ENCODE peak calls at places on chromosome 18, in four cellular contexts. One of them, this sample, is unnamed.

GRCh38 chr18:24181806-24182205 is 42.9 kb downstream of the CABYR start:
- DNase-seq in heart left ventricle: no peak
- DNase-seq in lower leg skin: no peak
- DNase-seq in prostate gland: no peak
- DNase-seq in this sample: no peak

GRCh38 chr18:78659748-78660147 is 319.9 kb upstream of the SALL3 start:
- DNase-seq in heart left ventricle: no peak
- DNase-seq in lower leg skin: no peak
- DNase-seq in prostate gland: peak
- DNase-seq in this sample: no peak

GRCh38 chr18:37309059-37309458 is 256.5 kb downstream of the CELF4 start:
- DNase-seq in heart left ventricle: no peak
- DNase-seq in lower leg skin: no peak
- DNase-seq in prostate gland: no peak
- DNase-seq in this sample: no peak

GRCh38 chr18:43869451-43870008 is 592.2 kb upstream of the SYT4 start:
- DNase-seq in heart left ventricle: no peak
- DNase-seq in lower leg skin: no peak
- DNase-seq in prostate gland: no peak
- DNase-seq in this sample: no peak

GRCh38 chr18:29074147-29074546 is 897.2 kb upstream of the CDH2 start:
- DNase-seq in heart left ventricle: no peak
- DNase-seq in lower leg skin: no peak
- DNase-seq in prostate gland: no peak
- DNase-seq in this sample: no peak

GRCh38 chr18:67417864-67418523 is 98.5 kb downstream of the DSEL start:
- DNase-seq in heart left ventricle: no peak
- DNase-seq in lower leg skin: no peak
- DNase-seq in prostate gland: no peak
- DNase-seq in this sample: peak

GRCh38 chr18:69883781-69884180 is 63.9 kb downstream of the CD226 start:
- DNase-seq in heart left ventricle: no peak
- DNase-seq in lower leg skin: no peak
- DNase-seq in prostate gland: no peak
- DNase-seq in this sample: no peak

GRCh38 chr18:23259701-23260661 is 124.7 kb downstream of the CABLES1 start:
- DNase-seq in heart left ventricle: peak
- DNase-seq in lower leg skin: peak
- DNase-seq in prostate gland: peak
- DNase-seq in this sample: peak

GRCh38 chr18:21593540-21594257 is 6.8 kb downstream of the ESCO1 start:
- DNase-seq in heart left ventricle: no peak
- DNase-seq in lower leg skin: no peak
- DNase-seq in prostate gland: no peak
- DNase-seq in this sample: peak

GRCh38 chr18:22311301-22311700 is 106.4 kb downstream of the CTAGE1 start:
- DNase-seq in heart left ventricle: no peak
- DNase-seq in lower leg skin: no peak
- DNase-seq in prostate gland: no peak
- DNase-seq in this sample: no peak

GRCh38 chr18:66638856-66639621 is 35.1 kb upstream of the CDH19 start:
- DNase-seq in heart left ventricle: no peak
- DNase-seq in lower leg skin: no peak
- DNase-seq in prostate gland: no peak
- DNase-seq in this sample: no peak

GRCh38 chr18:79548986-79549637 is 130.5 kb upstream of the CTDP1 start:
- DNase-seq in heart left ventricle: peak
- DNase-seq in lower leg skin: peak
- DNase-seq in prostate gland: no peak
- DNase-seq in this sample: no peak

GRCh38 chr18:8525692-8526091 is 83.5 kb upstream of the RAB12 start:
- DNase-seq in heart left ventricle: no peak
- DNase-seq in lower leg skin: no peak
- DNase-seq in prostate gland: no peak
- DNase-seq in this sample: no peak

GRCh38 chr18:67731853-67732252 is 215.3 kb upstream of the DSEL start:
- DNase-seq in heart left ventricle: no peak
- DNase-seq in lower leg skin: no peak
- DNase-seq in prostate gland: no peak
- DNase-seq in this sample: no peak

GRCh38 chr18:30705943-30706342 is 336.6 kb downstream of the DSC3 start:
- DNase-seq in heart left ventricle: no peak
- DNase-seq in lower leg skin: no peak
- DNase-seq in prostate gland: no peak
- DNase-seq in this sample: peak

GRCh38 chr18:55275042-55275897 is 312.7 kb downstream of the TCF4 start:
- DNase-seq in heart left ventricle: no peak
- DNase-seq in lower leg skin: no peak
- DNase-seq in prostate gland: no peak
- DNase-seq in this sample: peak

DNA sequence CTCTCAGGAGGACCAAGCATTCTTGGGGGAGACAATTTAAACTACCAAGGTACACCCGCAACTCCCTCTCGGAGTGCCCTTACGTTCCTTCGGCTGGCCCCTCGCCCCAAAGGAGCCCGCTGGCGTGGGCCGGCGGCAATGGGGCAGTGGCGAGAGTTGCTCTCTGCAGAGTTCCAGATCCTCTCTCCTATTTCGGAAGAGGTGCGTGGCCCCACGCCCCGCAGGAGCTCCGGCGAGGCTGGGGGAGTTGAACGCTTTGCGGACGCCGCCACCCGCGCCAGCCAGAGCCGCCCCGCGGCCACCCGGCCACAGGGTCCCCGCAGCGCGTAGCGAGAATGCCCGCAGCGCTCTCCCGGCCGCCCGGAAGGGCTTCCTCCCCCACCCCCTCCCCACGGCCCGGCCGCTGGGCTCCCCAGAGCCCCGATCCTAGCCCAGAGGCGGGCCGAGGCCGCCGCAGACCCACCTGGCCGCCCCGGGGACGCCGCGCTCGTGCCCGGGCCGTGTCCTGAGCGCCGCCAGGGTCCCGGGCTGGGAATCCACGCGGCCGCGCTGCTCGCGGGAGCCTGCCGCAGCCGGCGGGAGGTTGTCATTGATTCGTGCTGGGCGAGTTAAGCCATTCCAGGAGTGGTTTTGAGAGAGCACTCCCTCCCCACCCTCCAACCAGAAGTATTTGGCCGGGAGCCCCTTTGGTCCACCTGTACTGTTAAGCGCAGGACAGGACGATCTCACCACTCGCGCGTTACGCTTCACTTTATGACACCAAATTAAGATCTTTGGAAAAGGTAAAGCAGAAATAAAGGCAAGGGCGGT is 206.3 kb upstream of the SMAD2 start:
- DNase-seq in heart left ventricle: no peak
- DNase-seq in lower leg skin: peak
- DNase-seq in prostate gland: peak
- DNase-seq in this sample: no peak
- TF ChIP-seq POLR2A in heart left ventricle: no peak
- TF ChIP-seq POLR2A in lower leg skin: no peak
- TF ChIP-seq POLR2A in prostate gland: peak
- TF ChIP-seq POLR2A in this sample: no peak

GRCh38 chr18:2970762-2971659 is 41.9 kb downstream of the LPIN2 start:
- DNase-seq in heart left ventricle: no peak
- DNase-seq in lower leg skin: no peak
- DNase-seq in prostate gland: no peak
- DNase-seq in this sample: peak
- TF ChIP-seq POLR2A in heart left ventricle: no peak
- TF ChIP-seq POLR2A in lower leg skin: no peak
- TF ChIP-seq POLR2A in prostate gland: no peak
- TF ChIP-seq POLR2A in this sample: no peak

GRCh38 chr18:48408111-48408726 is 964 bp downstream of the ZBTB7C start:
- DNase-seq in heart left ventricle: no peak
- DNase-seq in lower leg skin: no peak
- DNase-seq in prostate gland: no peak
- DNase-seq in this sample: no peak

GRCh38 chr18:48412339-48412929 is 3.3 kb upstream of the ZBTB7C start:
- DNase-seq in heart left ventricle: no peak
- DNase-seq in lower leg skin: no peak
- DNase-seq in prostate gland: no peak
- DNase-seq in this sample: peak

GRCh38 chr18:48408727-48409590 is at the start of gene ZBTB7C:
- DNase-seq in heart left ventricle: peak
- DNase-seq in lower leg skin: no peak
- DNase-seq in prostate gland: no peak
- DNase-seq in this sample: peak

GRCh38 chr18:48409591-48410094 is 460 bp upstream of the ZBTB7C start:
- DNase-seq in heart left ventricle: peak
- DNase-seq in lower leg skin: no peak
- DNase-seq in prostate gland: no peak
- DNase-seq in this sample: peak

GRCh38 chr18:48410095-48410920 is 1.1 kb upstream of the ZBTB7C start:
- DNase-seq in heart left ventricle: peak
- DNase-seq in lower leg skin: peak
- DNase-seq in prostate gland: peak
- DNase-seq in this sample: peak
- TF ChIP-seq POLR2A in heart left ventricle: peak
- TF ChIP-seq POLR2A in lower leg skin: no peak
- TF ChIP-seq POLR2A in prostate gland: peak
- TF ChIP-seq POLR2A in this sample: no peak

DNA sequence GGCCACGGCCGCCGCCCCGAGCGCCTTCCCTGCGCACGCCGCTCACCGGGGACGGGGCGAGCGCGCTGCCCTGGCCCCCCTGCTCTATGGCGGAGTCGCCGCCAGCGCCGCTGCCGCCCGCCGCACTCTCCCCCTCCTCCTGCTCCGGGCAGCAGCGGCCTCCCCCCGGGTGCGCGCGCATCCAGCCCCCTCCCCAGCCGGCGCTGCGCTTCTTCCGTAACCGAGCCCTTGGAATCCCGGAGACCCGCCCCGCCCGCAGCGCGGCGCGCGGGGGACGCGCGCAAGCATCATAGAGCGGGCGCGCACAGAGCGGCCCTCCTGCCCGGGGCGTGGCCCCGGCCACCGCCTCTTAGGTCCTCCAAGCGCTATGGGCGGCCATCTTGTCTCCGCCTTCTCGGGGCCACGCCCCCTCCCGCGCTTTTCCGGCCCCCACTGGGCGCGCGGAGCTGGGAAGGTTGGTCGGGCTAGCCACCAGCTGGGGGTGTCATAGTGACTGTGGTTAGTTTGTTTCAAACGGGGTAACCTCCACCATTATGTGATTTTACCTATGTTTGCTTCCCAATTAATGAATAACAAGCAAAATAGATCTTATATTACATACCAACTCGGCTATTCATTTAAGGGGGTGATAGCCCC is at the start of gene MBD2:
- DNase-seq in heart left ventricle: peak
- DNase-seq in lower leg skin: peak
- DNase-seq in prostate gland: peak
- DNase-seq in this sample: peak
- TF ChIP-seq POLR2A in heart left ventricle: peak
- TF ChIP-seq POLR2A in lower leg skin: no peak
- TF ChIP-seq POLR2A in prostate gland: peak
- TF ChIP-seq POLR2A in this sample: peak

DNA sequence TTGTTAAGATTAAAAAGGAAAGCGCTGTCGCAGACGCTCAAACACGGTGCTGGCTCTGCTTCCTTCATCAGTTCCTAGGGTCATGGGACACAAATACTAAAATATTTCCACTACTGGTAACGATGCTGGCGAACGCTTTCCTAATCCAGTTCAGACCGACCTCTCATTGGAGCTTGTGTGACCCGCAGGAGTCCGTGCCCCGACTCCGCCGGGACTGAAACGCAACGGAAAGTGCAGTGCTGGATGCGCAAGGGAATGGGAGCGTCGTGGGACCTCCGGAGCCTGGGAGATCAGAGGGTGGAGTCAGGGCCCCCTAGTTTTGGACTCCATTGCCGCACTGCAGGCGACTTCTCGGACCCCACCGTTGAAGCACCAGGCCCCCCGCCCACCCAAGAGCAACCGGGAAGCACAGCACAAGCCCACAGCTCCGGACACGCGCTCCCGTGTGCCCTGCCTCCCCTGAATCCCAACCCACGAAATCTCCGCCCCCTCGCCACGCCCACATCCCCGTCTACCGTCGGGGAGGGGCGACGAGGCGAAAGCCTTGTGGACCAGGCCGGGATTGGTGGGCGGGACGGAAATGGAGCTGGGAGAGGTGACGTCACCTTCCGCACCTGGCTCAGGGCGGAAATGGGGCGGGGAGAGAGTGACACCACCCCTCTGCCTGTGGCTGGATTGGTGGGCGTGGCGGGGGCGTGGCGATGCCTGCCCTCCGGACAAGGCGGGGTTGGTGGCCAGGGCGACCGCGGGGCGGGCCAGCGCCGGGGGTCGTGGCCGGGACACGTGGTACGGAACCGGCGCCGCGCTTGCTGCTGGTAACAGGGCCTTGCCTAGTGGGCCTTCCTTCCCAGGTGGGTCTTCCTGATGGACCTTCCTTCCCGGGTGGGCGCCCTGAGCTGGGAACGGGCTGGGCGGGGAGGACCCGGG is at the start of gene CNDP2:
- DNase-seq in heart left ventricle: peak
- DNase-seq in lower leg skin: peak
- DNase-seq in prostate gland: peak
- DNase-seq in this sample: peak
- TF ChIP-seq POLR2A in heart left ventricle: peak
- TF ChIP-seq POLR2A in lower leg skin: no peak
- TF ChIP-seq POLR2A in prostate gland: peak
- TF ChIP-seq POLR2A in this sample: peak

GRCh38 chr18:59377938-59378337 is 18.9 kb upstream of the LMAN1 start:
- DNase-seq in heart left ventricle: no peak
- DNase-seq in lower leg skin: no peak
- DNase-seq in prostate gland: no peak
- DNase-seq in this sample: no peak
- TF ChIP-seq POLR2A in heart left ventricle: no peak
- TF ChIP-seq POLR2A in lower leg skin: no peak
- TF ChIP-seq POLR2A in prostate gland: no peak
- TF ChIP-seq POLR2A in this sample: no peak